ENCODE peak calls at places on chromosomes 6 and 20, in five cellular contexts. S, G, T, M and W are unnamed samples. For H3K4me1, the result is how much of the 10 kb centered on the place peaks cover.

GRCh38 chr20:62808211-62808865 is 3.7 kb downstream of the OGFR start:
- DNase-seq in S (no peak), G (no peak), T (peak), M (peak), W (peak)

GRCh38 chr6:12066297-12066696 is 54.2 kb downstream of the HIVEP1 start:
- DNase-seq in S (no peak), G (no peak), T (no peak), M (no peak), W (no peak)

GRCh38 chr6:158560787-158561246 is 926 bp downstream of the TMEM181 start:
- DNase-seq in S (no peak), G (no peak), T (no peak), M (no peak), W (peak)

GRCh38 chr6:13526718-13527668 is 39.6 kb upstream of the GFOD1 start:
- DNase-seq in S (peak), G (no peak), T (no peak), M (no peak), W (peak)

GRCh38 chr6:12490904-12491571 is 200.9 kb downstream of the EDN1 start:
- DNase-seq in S (no peak), G (no peak), T (no peak), M (no peak), W (no peak)

GRCh38 chr6:19562468-19562867 is 274.7 kb upstream of the ID4 start:
- DNase-seq in S (no peak), G (no peak), T (no peak), M (no peak), W (no peak)

GRCh38 chr6:13355969-13356368 is 27.6 kb upstream of the TBC1D7 start:
- DNase-seq in S (peak), G (no peak), T (no peak), M (no peak), W (no peak)

GRCh38 chr6:3291346-3291745 is 32.6 kb downstream of the PSMG4 start:
- DNase-seq in S (no peak), G (no peak), T (no peak), M (no peak), W (no peak)

GRCh38 chr20:16256981-16257380 is 316.3 kb downstream of the KIF16B start:
- DNase-seq in S (no peak), G (no peak), T (no peak), M (no peak), W (no peak)

GRCh38 chr6:129889580-129889979 is 28.5 kb upstream of the TMEM244 start:
- DNase-seq in S (no peak), G (no peak), T (no peak), M (no peak), W (no peak)

GRCh38 chr6:134468633-134469032 is 150.7 kb upstream of the SGK1 start:
- DNase-seq in S (no peak), G (no peak), T (no peak), M (no peak), W (no peak)

GRCh38 chr20:61960836-61961235 is 104.8 kb downstream of the TAF4 start:
- DNase-seq in S (no peak), G (no peak), T (no peak), M (no peak), W (no peak)

GRCh38 chr6:144621332-144621731 is 336.2 kb downstream of the UTRN start:
- DNase-seq in S (no peak), G (no peak), T (no peak), M (no peak), W (no peak)

GRCh38 chr20:47764154-47764734 is 21.0 kb downstream of the SULF2 start:
- DNase-seq in S (no peak), G (no peak), T (peak), M (no peak), W (peak)

GRCh38 chr6:31270788-31271640 is 878 bp downstream of the HLA-C start:
- DNase-seq in S (no peak), G (no peak), T (no peak), M (no peak), W (peak)
- TF ChIP-seq TAF1 in S (no peak), G (no peak), T (no peak), M (no peak), W (no peak)

GRCh38 chr20:38091447-38092216 is 58.1 kb downstream of the RPRD1B start:
- DNase-seq in S (peak), G (no peak), T (peak), M (no peak), W (no peak)

GRCh38 chr20:38092260-38092857 is 58.8 kb downstream of the RPRD1B start:
- DNase-seq in S (peak), G (no peak), T (no peak), M (no peak), W (no peak)

GRCh38 chr20:38094373-38094775 is 60.8 kb downstream of the RPRD1B start:
- DNase-seq in S (peak), G (no peak), T (peak), M (peak), W (no peak)

GRCh38 chr20:38093641-38094077 is 60.1 kb downstream of the RPRD1B start:
- DNase-seq in S (no peak), G (no peak), T (no peak), M (peak), W (no peak)

DNA sequence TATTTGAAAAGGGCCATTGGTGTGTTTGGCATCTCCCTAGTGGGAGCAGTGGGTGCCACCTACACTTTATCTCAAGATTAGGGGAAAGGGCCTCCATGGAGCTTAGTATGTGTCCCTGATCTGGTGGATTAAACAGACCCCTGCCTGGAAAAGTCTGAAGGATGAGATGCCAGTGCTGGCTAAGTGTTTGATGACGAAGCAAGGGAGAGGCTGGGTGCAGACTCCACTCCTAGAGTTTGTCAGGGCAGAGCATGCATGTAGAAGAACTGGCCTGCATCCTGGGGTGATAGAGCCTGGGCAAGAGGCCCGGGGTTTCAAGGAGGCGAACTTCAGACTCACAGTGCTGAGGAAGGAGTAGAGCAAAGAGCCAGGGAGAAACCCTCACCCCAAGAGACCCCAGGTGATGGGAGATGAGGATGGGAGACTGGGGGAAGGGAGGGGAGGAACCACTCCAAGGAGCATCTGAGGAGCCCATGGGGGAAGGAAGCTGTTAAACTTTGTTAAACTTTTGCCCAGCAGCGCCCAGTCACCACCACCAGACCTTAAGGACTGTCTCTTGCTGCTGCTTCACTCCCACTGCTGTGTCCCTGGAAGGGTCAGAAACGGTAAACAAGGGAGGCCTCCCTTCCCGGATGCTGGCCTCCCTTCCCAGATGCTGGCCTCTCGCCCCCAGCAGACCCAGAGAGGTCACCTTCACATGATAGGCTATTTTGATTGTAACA is 61.6 kb downstream of the RPRD1B start:
- DNase-seq in S (no peak), G (no peak), T (no peak), M (no peak), W (no peak)
- H3K4me3 ChIP-seq in S (peak), G (no peak), T (no peak), M (no peak), W (no peak)

DNA sequence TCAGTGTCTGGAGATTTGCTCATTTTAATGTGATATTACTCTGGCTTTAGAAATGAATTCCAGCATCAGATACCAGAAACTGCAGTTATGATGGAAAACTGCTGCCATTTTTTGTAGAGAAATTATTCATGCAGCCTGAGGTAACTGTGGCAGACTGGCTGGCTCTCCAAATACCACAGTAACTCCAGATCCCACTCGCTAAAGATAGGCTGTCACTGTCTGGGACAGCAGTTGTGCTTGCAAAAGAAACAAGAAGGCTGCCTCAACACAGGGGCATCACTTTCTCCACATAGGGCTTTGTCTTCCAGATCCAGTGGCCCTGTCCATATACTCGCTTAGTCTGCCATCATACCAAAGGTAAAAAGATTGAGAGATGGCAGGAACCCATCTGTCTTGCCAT is 52.7 kb downstream of the FAM184A start:
- DNase-seq in S (no peak), G (no peak), T (no peak), M (no peak), W (no peak)
- H3K4me1 ChIP-seq in S (under half), G (under half), T (under half), M (under half), W (under half)

GRCh38 chr6:170003027-170003426 is 251.6 kb downstream of the ERMARD start:
- DNase-seq in S (no peak), G (no peak), T (no peak), M (no peak), W (no peak)
- TF ChIP-seq TAF1 in S (no peak), G (no peak), T (no peak), M (no peak), W (no peak)

DNA sequence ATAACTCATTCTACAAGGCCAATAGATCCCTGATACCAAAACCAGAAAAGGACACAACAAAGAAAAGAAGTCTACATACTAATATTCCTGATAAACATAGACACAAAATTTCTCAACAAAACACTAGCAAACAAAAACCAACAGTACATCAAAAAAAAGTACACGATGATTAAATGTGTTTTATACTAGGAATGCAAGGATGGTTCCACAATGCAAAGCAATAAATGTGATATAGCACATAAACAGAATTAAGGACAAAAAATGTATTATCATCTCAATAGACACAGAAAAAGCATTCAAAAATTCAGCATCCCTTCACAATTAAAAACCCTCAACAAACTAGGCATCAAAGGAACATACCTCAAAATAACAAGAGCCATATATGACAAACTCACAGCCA is 23.2 kb downstream of the TREM1 start:
- DNase-seq in S (no peak), G (no peak), T (no peak), M (no peak), W (no peak)
- H3K4me3 ChIP-seq in S (no peak), G (no peak), T (no peak), M (no peak), W (no peak)